ENCODE peak calls at places on chromosomes 16 and 17, in seven cellular contexts. S, O, J, A, M, H and N are unnamed samples.

GRCh38 chr17:81401727-81402529 is 6.7 kb downstream of the BAHCC1 start:
- DNase-seq in S (no peak), O (peak), J (peak), A (no peak), M (peak), H (no peak), N (peak)

GRCh38 chr16:73288435-73288834 is 240.5 kb upstream of the ZFHX3 start:
- DNase-seq in S (no peak), O (no peak), J (no peak), A (no peak), M (no peak), H (no peak), N (no peak)

GRCh38 chr16:88019847-88020512 is 68.7 kb downstream of the BANP start:
- DNase-seq in S (no peak), O (no peak), J (no peak), A (no peak), M (no peak), H (no peak), N (no peak)

GRCh38 chr17:7393613-7394451 is 493 bp downstream of the PLSCR3 start:
- DNase-seq in S (peak), O (peak), J (peak), A (peak), M (no peak), H (no peak), N (peak)

GRCh38 chr17:50265212-50265611 is 9.1 kb upstream of the TMEM92 start:
- DNase-seq in S (no peak), O (peak), J (no peak), A (no peak), M (no peak), H (no peak), N (peak)

GRCh38 chr17:48013876-48014602 is 23.6 kb downstream of the COPZ2 start:
- DNase-seq in S (no peak), O (peak), J (no peak), A (no peak), M (no peak), H (no peak), N (no peak)

GRCh38 chr17:76266244-76266938 is 1.2 kb downstream of the UBALD2 start:
- DNase-seq in S (no peak), O (peak), J (peak), A (peak), M (no peak), H (no peak), N (no peak)

GRCh38 chr17:20028436-20028835 is 19.3 kb downstream of the SPECC1 start:
- DNase-seq in S (no peak), O (no peak), J (no peak), A (peak), M (no peak), H (no peak), N (no peak)

GRCh38 chr17:63703029-63703428 is 3.1 kb upstream of the LIMD2 start:
- DNase-seq in S (no peak), O (no peak), J (no peak), A (no peak), M (no peak), H (no peak), N (no peak)

GRCh38 chr16:86681440-86681838 is 103.1 kb downstream of the FOXL1 start:
- DNase-seq in S (no peak), O (no peak), J (no peak), A (no peak), M (no peak), H (no peak), N (no peak)

GRCh38 chr16:17589898-17590297 is 119.1 kb upstream of the XYLT1 start:
- DNase-seq in S (no peak), O (no peak), J (no peak), A (no peak), M (no peak), H (no peak), N (no peak)

GRCh38 chr17:73155410-73156165 is 9.2 kb upstream of the SSTR2 start:
- DNase-seq in S (no peak), O (peak), J (peak), A (no peak), M (no peak), H (no peak), N (no peak)

GRCh38 chr16:23824909-23825308 is 10.9 kb upstream of the PRKCB start:
- DNase-seq in S (no peak), O (no peak), J (no peak), A (no peak), M (no peak), H (no peak), N (no peak)